ENCODE peak calls at places on chromosomes 11 and 22, in ten cellular contexts. T is lung, E is astrocyte, F is MM.1S, W is testis, H is cardiac muscle cell, N is tibial artery, K is H9, Y is pancreas, G is A673. P is an unnamed sample. For H3K4me1 and H3K27me3, the result is how much of the 10 kb centered on the place peaks cover.

GRCh38 chr11:117799634-117800033 is 2.6 kb upstream of the DSCAML1 start:
- DNase-seq in T (no peak), E (no peak), F (no peak), G (no peak), N (no peak), H (no peak), Y (no peak), W (no peak), K (no peak), P (no peak)

GRCh38 chr11:92627615-92628201 is 341.7 kb upstream of the MTNR1B start:
- DNase-seq in T (no peak), W (no peak), Y (no peak), H (no peak), G (no peak), F (no peak), N (no peak), E (peak), K (no peak), P (no peak)

GRCh38 chr11:132101861-132102260 is 731.4 kb downstream of the NTM start:
- DNase-seq in Y (no peak), W (no peak), H (no peak), G (no peak), K (no peak), T (no peak), N (no peak), F (no peak), E (peak), P (no peak)

GRCh38 chr11:12784445-12784844 is 110.2 kb downstream of the TEAD1 start:
- DNase-seq in W (no peak), K (no peak), N (no peak), F (no peak), E (no peak), Y (no peak), G (no peak), T (no peak), H (no peak), P (no peak)

GRCh38 chr22:38890377-38890776 is 18.4 kb upstream of the CBX6 start:
- DNase-seq in W (no peak), F (no peak), G (no peak), T (no peak), K (no peak), N (no peak), H (no peak), Y (no peak), E (no peak), P (no peak)

GRCh38 chr11:70032943-70033710 is 45.0 kb upstream of the ANO1 start:
- DNase-seq in N (no peak), G (no peak), F (no peak), H (no peak), W (no peak), T (no peak), E (no peak), K (peak), Y (no peak), P (no peak)

GRCh38 chr22:30159561-30160353 is 79.5 kb downstream of the HORMAD2 start:
- DNase-seq in N (no peak), Y (no peak), W (peak), T (no peak), K (no peak), G (peak), H (peak), E (peak), F (no peak), P (no peak)

GRCh38 chr11:31871310-31872073 is 60.4 kb upstream of the PAX6 start:
- DNase-seq in F (no peak), W (no peak), E (no peak), H (no peak), G (no peak), Y (no peak), K (no peak), T (no peak), N (no peak), P (no peak)

GRCh38 chr11:73325036-73325981 is 17.2 kb downstream of the ARHGEF17 start:
- DNase-seq in W (no peak), Y (no peak), N (peak), G (no peak), F (no peak), T (no peak), K (no peak), H (peak), E (no peak), P (peak)

GRCh38 chr22:29768052-29768680 is 997 bp downstream of the UQCR10 start:
- DNase-seq in Y (no peak), K (no peak), T (no peak), W (no peak), H (no peak), E (no peak), F (no peak), N (no peak), G (no peak), P (no peak)

GRCh38 chr11:64915366-64915887 is 1.6 kb downstream of the ATG2A start:
- DNase-seq in T (no peak), W (no peak), K (no peak), E (no peak), G (no peak), F (no peak), H (no peak), Y (no peak), N (no peak), P (no peak)

DNA sequence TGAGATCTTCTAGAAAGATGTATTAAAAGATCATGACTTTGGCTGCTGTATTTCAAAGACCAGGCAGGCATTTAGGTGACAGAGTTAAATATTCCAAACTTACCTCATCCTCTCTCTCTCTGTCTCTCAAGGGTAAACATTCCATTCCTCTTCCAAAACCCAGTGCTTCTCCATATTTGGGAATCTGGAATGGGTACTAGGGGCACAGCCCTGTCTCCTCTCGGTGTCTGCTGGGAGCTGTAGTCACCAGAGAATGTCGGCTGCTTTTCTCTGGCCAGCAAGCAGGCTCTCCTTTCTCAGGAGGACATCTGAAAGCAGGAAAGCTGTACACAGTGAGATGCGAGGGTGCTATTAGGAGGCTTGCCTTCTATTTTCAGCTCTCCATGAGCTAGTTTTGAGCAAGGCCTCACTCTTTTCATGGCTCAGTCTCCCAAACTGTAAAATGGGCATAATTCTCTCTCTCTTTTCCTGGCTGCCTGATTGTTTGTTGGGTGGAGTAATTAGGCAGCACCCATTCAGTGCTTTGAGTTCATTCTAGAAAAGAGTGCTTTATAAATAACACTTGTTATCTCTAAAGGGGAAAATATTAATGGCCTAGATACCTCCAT is 9.3 kb upstream of the PEX26 start:
- DNase-seq in H (no peak), G (no peak), K (no peak), W (no peak), F (no peak), N (peak), E (peak), T (no peak), Y (no peak), P (peak)
- H3K4me1 ChIP-seq in H (under half), G (under half), K (under half), W (under half), F (under half), N (under half), E (under half), T (under half), Y (under half), P (under half)

GRCh38 chr22:45029501-45029900 is 19.7 kb upstream of the PHF21B start:
- DNase-seq in W (no peak), H (no peak), K (no peak), N (no peak), G (no peak), F (no peak), T (no peak), Y (no peak), E (no peak), P (no peak)

GRCh38 chr22:45031629-45032403 is 22.0 kb upstream of the PHF21B start:
- DNase-seq in K (no peak), G (no peak), N (no peak), F (no peak), W (no peak), T (no peak), E (no peak), H (no peak), Y (no peak), P (no peak)

GRCh38 chr22:45023431-45023830 is 13.6 kb upstream of the PHF21B start:
- DNase-seq in F (peak), W (no peak), E (no peak), H (no peak), G (no peak), T (no peak), N (no peak), Y (no peak), K (no peak), P (no peak)

GRCh38 chr22:45026511-45026910 is 16.7 kb upstream of the PHF21B start:
- DNase-seq in Y (no peak), G (no peak), T (no peak), N (no peak), K (no peak), W (no peak), E (no peak), H (no peak), F (no peak), P (no peak)
- H3K27me3 ChIP-seq in Y (under half), G (under half), T (under half), N (under half), K (under half), W (under half), E (under half), H (under half), F (half or more), P (under half)

DNA sequence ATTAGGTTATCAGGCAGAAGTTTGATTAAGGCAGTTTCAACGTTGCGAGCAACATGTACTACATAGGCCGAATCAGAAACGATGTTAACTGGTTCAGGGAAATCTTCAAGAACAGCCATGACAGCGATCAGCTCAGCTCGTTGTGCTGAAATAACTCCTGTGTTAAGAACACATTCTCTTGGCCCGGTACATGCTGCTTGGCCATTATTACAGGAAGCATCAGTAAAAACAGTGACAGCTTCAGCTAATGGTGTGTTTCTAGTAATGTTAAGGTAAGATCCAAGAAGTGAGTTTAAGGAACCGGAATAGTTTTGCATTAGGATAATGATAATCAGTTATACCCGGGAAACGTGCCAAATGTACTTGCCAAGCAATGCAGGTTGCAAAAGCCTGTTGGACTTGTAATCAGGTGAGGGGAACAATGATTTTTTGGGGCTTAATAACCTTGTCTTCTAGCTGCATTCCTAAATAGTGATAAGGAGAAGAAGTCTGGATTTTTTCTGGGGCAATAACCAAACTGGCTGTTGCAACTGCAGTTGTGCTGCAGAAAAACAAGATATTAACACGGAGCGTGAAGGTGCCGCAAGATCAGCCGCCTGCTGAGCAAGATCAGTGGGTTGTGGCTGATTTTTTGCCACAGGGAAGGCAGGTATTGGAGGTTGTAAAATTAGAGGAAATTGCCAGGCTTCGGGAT is 14.3 kb downstream of the OR52K1 start:
- DNase-seq in K (no peak), H (peak), Y (no peak), F (no peak), T (no peak), N (no peak), E (no peak), W (no peak), G (no peak), P (no peak)
- H3K27ac ChIP-seq in K (no peak), H (no peak), Y (no peak), F (no peak), T (no peak), N (no peak), E (no peak), W (no peak), G (no peak), P (no peak)

DNA sequence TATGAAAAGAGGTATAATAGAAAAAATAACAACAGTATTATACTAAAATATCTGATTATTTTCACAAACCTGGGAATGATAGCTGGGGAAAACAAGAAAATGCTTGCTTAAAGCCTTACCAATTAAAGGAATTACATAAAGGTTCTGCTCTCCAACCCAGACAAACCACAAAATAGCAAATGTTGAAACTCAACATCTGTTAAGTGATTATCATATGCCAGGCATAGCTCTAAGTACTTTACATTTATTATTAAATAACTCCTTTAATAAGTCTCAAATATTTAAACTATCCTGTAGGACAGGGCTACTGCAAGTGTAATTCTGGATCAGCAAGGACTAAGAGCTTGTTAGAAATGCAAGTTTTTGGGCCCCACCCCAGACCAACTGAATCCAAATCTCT is 20.1 kb downstream of the OR10A6 start:
- DNase-seq in Y (no peak), E (no peak), F (no peak), T (no peak), H (no peak), K (no peak), N (no peak), W (no peak), G (no peak), P (no peak)
- H3K4me1 ChIP-seq in Y (under half), E (under half), F (under half), T (under half), H (under half), K (under half), N (under half), W (under half), G (under half), P (under half)

DNA sequence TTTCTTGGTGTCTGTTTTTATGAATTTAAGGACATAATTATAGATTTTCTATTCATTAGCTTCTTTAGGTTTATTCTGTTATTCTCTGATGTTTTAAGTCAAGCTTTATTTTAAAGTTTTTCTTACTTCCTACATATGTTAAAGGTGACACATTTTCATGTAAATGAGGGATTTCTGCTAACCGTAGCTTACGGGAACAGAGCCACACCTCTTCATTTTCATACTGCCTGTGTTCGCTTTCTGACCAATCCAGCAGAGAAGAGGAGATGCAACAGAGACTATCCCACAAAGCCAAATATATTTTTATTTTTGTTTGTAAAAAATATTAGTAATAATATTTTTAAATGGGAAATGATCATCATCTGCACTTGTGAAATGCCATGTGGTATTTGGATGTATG is 774.1 kb downstream of the BRD1 start:
- DNase-seq in Y (no peak), W (no peak), E (no peak), F (no peak), N (no peak), K (no peak), G (no peak), T (no peak), H (no peak), P (no peak)
- H3K27me3 ChIP-seq in Y (under half), W (under half), E (under half), F (half or more), N (under half), K (under half), G (under half), T (under half), H (under half), P (under half)

GRCh38 chr11:8732748-8733241 is 50.2 kb downstream of the RPL27A start:
- DNase-seq in K (no peak), H (peak), T (no peak), Y (peak), N (peak), E (peak), W (peak), G (no peak), F (no peak), P (peak)
- H3K27ac ChIP-seq in K (no peak), H (peak), T (peak), Y (peak), N (peak), E (no peak), W (peak), G (no peak), F (peak), P (peak)

P was measured in aorta.